ENCODE peak calls at places on chromosomes 4 and X, in eight cellular contexts. I is spleen, W is IMR-90, O is A549, N is breast epithelium, H is HCT116, G is sigmoid colon, R is adrenal gland. F is an unnamed sample.

GRCh38 chr4:172480471-172480870 is 667.3 kb downstream of the GALNTL6 start:
- DNase-seq in W (no peak), R (no peak), N (no peak), G (no peak), I (no peak), O (no peak), H (no peak), F (no peak)

GRCh38 chr4:106584590-106584989 is 216.0 kb upstream of the GIMD1 start:
- DNase-seq in G (no peak), R (no peak), O (no peak), H (no peak), I (no peak), N (no peak), W (peak; percentile 6), F (no peak)

GRCh38 chrX:100659431-100660137 is 15.6 kb downstream of the SRPX2 start:
- DNase-seq in G (no peak), R (no peak), H (no peak), I (no peak), O (no peak), N (no peak), W (no peak), F (no peak)

GRCh38 chr4:147019061-147019460 is 73.4 kb upstream of the TTC29 start:
- DNase-seq in W (peak; percentile 56), N (peak; percentile 57), G (peak; percentile 71), H (peak; percentile 36), I (peak; percentile 78), O (peak; percentile 53), R (peak; percentile 76), F (peak; percentile 58)

GRCh38 chr4:156388826-156389225 is 435.2 kb upstream of the CTSO start:
- DNase-seq in N (no peak), O (no peak), I (no peak), W (peak; percentile 2), G (no peak), H (no peak), R (no peak), F (no peak)

GRCh38 chr4:189143255-189143654 is 797.4 kb upstream of the FRG1 start:
- DNase-seq in W (peak; percentile 66), G (no peak), R (no peak), H (peak; percentile 43), I (no peak), N (no peak), O (peak; percentile 90), F (no peak)

GRCh38 chrX:149274516-149275105 is 230.5 kb downstream of the IDS start:
- DNase-seq in I (no peak), H (no peak), R (no peak), O (no peak), G (no peak), W (no peak), N (no peak), F (no peak)

GRCh38 chr4:91653067-91653466 is 650.7 kb upstream of the GRID2 start:
- DNase-seq in I (no peak), O (no peak), W (no peak), H (no peak), G (no peak), N (no peak), R (no peak), F (no peak)

GRCh38 chrX:69145281-69145680 is 20.0 kb downstream of the PJA1 start:
- DNase-seq in G (peak; percentile 8), W (no peak), O (no peak), R (no peak), I (no peak), H (no peak), N (no peak), F (no peak)

GRCh38 chr4:168736831-168737230 is 240.0 kb downstream of the PALLD start:
- DNase-seq in O (no peak), R (no peak), N (no peak), G (no peak), H (no peak), W (no peak), I (no peak), F (no peak)

GRCh38 chrX:112846787-112847186 is 6.2 kb upstream of the AMOT start:
- DNase-seq in R (no peak), W (no peak), G (no peak), N (no peak), O (no peak), I (no peak), H (no peak), F (no peak)

GRCh38 chr4:108937066-108937465 is 174.2 kb upstream of the ETNPPL start:
- DNase-seq in I (no peak), G (no peak), O (no peak), N (no peak), W (peak; percentile 38), R (no peak), H (no peak), F (no peak)

DNA sequence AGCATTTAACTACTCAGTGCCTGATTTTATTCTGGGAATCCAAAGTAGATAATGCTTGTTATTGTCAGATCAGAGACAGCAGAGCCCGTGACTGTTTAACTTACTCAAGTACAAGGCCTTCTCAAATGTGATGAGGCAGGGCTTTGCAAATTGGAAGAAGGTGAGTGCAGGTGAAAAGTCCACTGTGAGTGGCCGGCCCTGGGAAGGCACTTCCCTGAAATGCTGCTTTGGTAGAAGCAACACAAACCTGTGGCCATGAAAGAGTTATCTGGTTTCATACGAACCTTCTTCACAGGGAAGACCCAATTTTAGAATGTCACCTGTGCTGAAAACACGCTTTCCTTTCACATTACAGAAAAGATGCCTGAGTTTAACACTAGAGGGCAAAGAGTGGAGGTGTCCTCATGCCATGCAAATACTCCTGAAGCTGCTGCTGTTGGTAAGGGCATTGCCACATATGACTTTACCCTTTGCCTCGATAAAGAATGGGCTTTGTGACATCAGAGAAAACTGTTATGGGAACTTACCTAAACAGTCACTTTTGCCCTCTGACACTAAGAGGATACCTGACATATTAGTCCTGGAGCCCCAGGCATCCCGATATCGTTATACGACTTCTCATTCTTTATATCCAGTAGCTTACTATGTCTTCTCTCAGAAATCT is 8.0 kb downstream of the PPARGC1A start:
- DNase-seq in H (no peak), W (no peak), O (no peak), R (no peak), I (no peak), N (no peak), G (no peak), F (no peak)
- H3K4me1 ChIP-seq in H (no peaks in the 10 kb centered on the region), W (no peaks in the 10 kb centered on the region), O (no peaks in the 10 kb centered on the region), R (peaks cover 27% of the 10 kb centered on the region), I (peaks cover 3% of the 10 kb centered on the region), N (no peaks in the 10 kb centered on the region), G (no peaks in the 10 kb centered on the region), F (no peaks in the 10 kb centered on the region)

GRCh38 chrX:48584698-48585097 is 10.4 kb downstream of the RBM3 start:
- DNase-seq in W (no peak), O (no peak), I (no peak), H (no peak), R (no peak), G (no peak), N (no peak), F (no peak)

GRCh38 chrX:48590203-48591103 is 6.8 kb upstream of the WDR13 start:
- DNase-seq in I (no peak), R (no peak), H (no peak), N (no peak), G (no peak), W (no peak), O (no peak), F (no peak)

GRCh38 chrX:48592971-48593370 is 4.3 kb upstream of the WDR13 start:
- DNase-seq in O (no peak), N (no peak), G (no peak), R (no peak), W (no peak), H (no peak), I (no peak), F (no peak)

GRCh38 chrX:48589482-48590162 is 7.7 kb upstream of the WDR13 start:
- DNase-seq in R (no peak), H (no peak), G (no peak), I (no peak), O (no peak), N (peak; percentile 52), W (no peak), F (no peak)
- TF ChIP-seq POLR2A in R (no peak), H (no peak), G (no peak), I (no peak), O (no peak), N (no peak), W (no peak), F (no peak)

DNA sequence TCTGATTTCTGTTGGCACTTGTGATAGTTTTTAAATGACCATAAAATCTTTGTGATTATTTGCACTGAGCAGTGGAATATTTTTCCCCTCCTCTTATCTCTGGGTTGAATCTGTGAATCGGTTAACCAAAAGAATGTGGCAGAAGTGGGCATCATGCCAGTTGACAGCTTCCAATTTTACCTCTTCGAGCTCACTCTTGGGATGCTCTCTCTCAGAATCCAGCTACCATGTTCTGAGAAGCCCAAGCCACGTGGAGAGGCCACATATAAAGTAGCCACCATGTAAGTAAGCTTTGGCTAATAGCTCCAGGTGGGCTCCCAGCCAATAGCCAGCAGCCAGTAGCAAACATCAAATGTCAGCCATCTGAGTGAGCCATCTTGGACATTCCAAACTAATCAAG is 12.9 kb upstream of the WDR19 start:
- DNase-seq in H (no peak), R (no peak), N (no peak), I (no peak), W (no peak), O (no peak), G (no peak), F (no peak)
- H3K4me1 ChIP-seq in H (no peaks in the 10 kb centered on the region), R (no peaks in the 10 kb centered on the region), N (no peaks in the 10 kb centered on the region), I (no peaks in the 10 kb centered on the region), W (no peaks in the 10 kb centered on the region), O (no peaks in the 10 kb centered on the region), G (no peaks in the 10 kb centered on the region), F (no peaks in the 10 kb centered on the region)

GRCh38 chr4:153223418-153223792 is 19.2 kb downstream of the TRIM2 start:
- DNase-seq in G (no peak), H (no peak), N (no peak), R (no peak), W (no peak), O (no peak), I (no peak), F (no peak)

GRCh38 chr4:153221783-153222161 is 17.5 kb downstream of the TRIM2 start:
- DNase-seq in I (no peak), O (no peak), N (no peak), G (no peak), H (no peak), W (no peak), R (no peak), F (no peak)

GRCh38 chr4:153222162-153222789 is 18.0 kb downstream of the TRIM2 start:
- DNase-seq in R (peak; percentile 84), H (no peak), W (peak; percentile 87), I (no peak), O (no peak), G (peak; percentile 88), N (no peak), F (peak; percentile 73)

GRCh38 chr4:153223935-153224334 is 19.7 kb downstream of the TRIM2 start:
- DNase-seq in W (peak; percentile 46), G (no peak), I (no peak), R (no peak), H (no peak), N (no peak), O (no peak), F (no peak)

DNA sequence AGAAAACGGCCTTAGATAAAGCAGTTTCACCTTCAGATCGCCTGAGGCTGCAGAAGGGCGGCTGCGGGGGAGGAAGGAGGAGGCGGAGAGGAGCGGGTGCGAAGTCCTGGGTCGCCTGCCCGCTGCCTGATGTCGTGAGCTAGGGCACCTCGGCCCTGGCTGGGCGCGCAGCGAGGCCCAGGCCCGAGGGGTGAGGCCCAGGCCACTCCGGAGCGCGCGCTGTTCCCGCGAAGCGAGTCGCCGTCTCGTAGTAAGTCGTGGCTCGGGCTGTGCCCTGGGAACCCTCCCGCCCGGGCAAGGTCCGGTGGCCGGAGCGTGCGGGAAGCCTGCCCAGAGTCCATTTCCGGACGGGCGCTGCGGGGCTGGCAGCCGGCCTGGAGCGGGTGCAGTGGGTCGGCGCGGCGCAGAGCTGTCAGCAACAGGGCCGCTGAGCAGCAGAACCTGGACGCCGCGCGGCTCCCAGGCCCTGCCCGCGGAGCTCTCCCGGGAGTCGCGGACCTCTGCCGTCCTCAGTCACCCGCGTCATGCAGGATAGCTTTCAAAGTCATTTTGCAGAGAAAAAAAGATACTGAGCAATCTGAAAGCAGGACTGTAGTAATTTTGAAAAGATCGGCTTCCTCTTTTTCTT is 18.7 kb downstream of the TRIM2 start:
- DNase-seq in N (peak; percentile 60), W (peak; percentile 41), O (no peak), I (peak; percentile 81), R (peak; percentile 78), G (peak; percentile 78), H (no peak), F (peak; percentile 48)
- TF ChIP-seq POLR2A in N (no peak), W (no peak), O (no peak), I (no peak), R (peak; percentile 58), G (no peak), H (no peak), F (no peak)